ENCODE peak calls at places on chromosome 22, in seven cellular contexts. G, I, D, R, Y, O and N are unnamed samples. For H3K36me3 and H3K27me3, the result is how much of the 10 kb centered on the place peaks cover.

GRCh38 chr22:47210686-47211085 is 448.2 kb downstream of the TBC1D22A start:
- DNase-seq in R (no peak), Y (no peak), D (peak), I (no peak), G (no peak), O (no peak), N (no peak)

GRCh38 chr22:30210235-30210831 is 36.2 kb downstream of the LIF start:
- DNase-seq in Y (no peak), I (peak), G (no peak), D (no peak), R (no peak), O (peak), N (no peak)

GRCh38 chr22:33335611-33336279 is 277.6 kb upstream of the SYN3 start:
- DNase-seq in G (no peak), R (no peak), Y (no peak), D (no peak), I (no peak), O (no peak), N (no peak)

GRCh38 chr22:38946771-38947170 is 10.6 kb upstream of the APOBEC3A start:
- DNase-seq in Y (no peak), D (no peak), O (no peak), G (no peak), I (no peak), R (no peak), N (no peak)

GRCh38 chr22:34588893-34589545 is 476.9 kb upstream of the ISX start:
- DNase-seq in G (no peak), R (peak), D (no peak), O (no peak), Y (no peak), I (no peak), N (no peak)

GRCh38 chr22:20121856-20122415 is 4.9 kb upstream of the TRMT2A start:
- DNase-seq in R (no peak), Y (no peak), D (no peak), O (no peak), I (no peak), G (peak), N (no peak)

GRCh38 chr22:19941365-19942070 is at the start of the genes COMT and TXNRD2:
- DNase-seq in D (peak), R (peak), O (peak), G (peak), I (no peak), Y (peak), N (peak)

GRCh38 chr22:46346680-46347405 is 11.3 kb downstream of the TRMU start:
- DNase-seq in I (no peak), R (no peak), D (no peak), Y (no peak), O (no peak), G (peak), N (no peak)

GRCh38 chr22:35517207-35517606 is 23.4 kb upstream of the RASD2 start:
- DNase-seq in I (no peak), R (peak), Y (no peak), D (no peak), O (peak), G (no peak), N (no peak)

GRCh38 chr22:39055658-39056057 is 15.0 kb downstream of the APOBEC3F start:
- DNase-seq in O (no peak), R (no peak), Y (no peak), D (no peak), G (no peak), I (no peak), N (no peak)

GRCh38 chr22:32776800-32777199 is 24.7 kb upstream of the TIMP3 start:
- DNase-seq in G (no peak), R (no peak), Y (no peak), D (no peak), I (no peak), O (no peak), N (no peak)

GRCh38 chr22:20517841-20518592 is 10.6 kb downstream of the MED15 start:
- DNase-seq in Y (no peak), O (no peak), D (no peak), R (no peak), G (no peak), I (no peak), N (no peak)

GRCh38 chr22:39352301-39352867 is 2.6 kb downstream of the SYNGR1 start:
- DNase-seq in Y (no peak), O (no peak), R (no peak), D (no peak), I (no peak), G (no peak), N (no peak)

GRCh38 chr22:46861468-46861867 is 99.0 kb downstream of the TBC1D22A start:
- DNase-seq in R (no peak), D (no peak), G (no peak), Y (no peak), O (no peak), I (no peak), N (no peak)

GRCh38 chr22:23938328-23939016 is 22.5 kb downstream of the GSTT2B start:
- DNase-seq in I (no peak), D (no peak), G (no peak), O (no peak), Y (no peak), R (no peak), N (no peak)

GRCh38 chr22:47762141-47762540 is 999.7 kb downstream of the TBC1D22A start:
- DNase-seq in R (no peak), O (no peak), Y (no peak), I (no peak), G (no peak), D (no peak), N (no peak)

GRCh38 chr22:19040581-19041402 is 81.4 kb downstream of the DGCR2 start:
- DNase-seq in R (no peak), G (peak), Y (no peak), D (no peak), O (no peak), I (no peak), N (no peak)

GRCh38 chr22:37549704-37550059 is 10.6 kb upstream of the CDC42EP1 start:
- DNase-seq in O (peak), D (no peak), R (no peak), Y (no peak), I (no peak), G (no peak), N (peak)

GRCh38 chr22:27115816-27116256 is 458.4 kb downstream of the MIAT start:
- DNase-seq in O (peak), Y (no peak), I (no peak), R (no peak), G (no peak), D (peak), N (no peak)

GRCh38 chr22:19085233-19086043 is 36.8 kb downstream of the DGCR2 start:
- DNase-seq in O (peak), R (peak), Y (no peak), G (no peak), I (no peak), D (no peak), N (no peak)

GRCh38 chr22:44758354-44758969 is 6.1 kb downstream of the ARHGAP8 start:
- DNase-seq in D (peak), G (no peak), O (peak), I (no peak), R (no peak), Y (no peak), N (no peak)

GRCh38 chr22:46055176-46055850 is 78.4 kb upstream of the WNT7B start:
- DNase-seq in Y (peak), R (no peak), D (peak), G (peak), O (no peak), I (no peak), N (peak)

GRCh38 chr22:29946220-29946619 is 63.2 kb downstream of the MTMR3 start:
- DNase-seq in Y (no peak), R (no peak), G (no peak), I (no peak), O (no peak), D (no peak), N (no peak)

GRCh38 chr22:44338183-44338812 is 25.5 kb upstream of the SHISAL1 start:
- DNase-seq in G (no peak), R (no peak), Y (no peak), D (no peak), I (no peak), O (no peak), N (no peak)

GRCh38 chr22:24526191-24526590 is 28.7 kb downstream of the GUCD1 start:
- DNase-seq in D (no peak), I (no peak), Y (no peak), R (no peak), O (no peak), G (no peak), N (no peak)

GRCh38 chr22:19803736-19804267 is 43.2 kb downstream of the TBX1 start:
- DNase-seq in O (no peak), I (no peak), G (peak), D (no peak), Y (no peak), R (no peak), N (no peak)

GRCh38 chr22:45125198-45125597 is 38.5 kb upstream of the NUP50 start:
- DNase-seq in D (no peak), R (no peak), I (no peak), G (no peak), Y (no peak), O (no peak), N (no peak)

GRCh38 chr22:20061481-20061861 is 18.6 kb upstream of the DGCR8 start:
- DNase-seq in G (no peak), D (no peak), I (no peak), Y (no peak), R (no peak), O (no peak), N (no peak)

GRCh38 chr22:32837803-32838202 is 36.3 kb downstream of the TIMP3 start:
- DNase-seq in Y (no peak), I (no peak), R (no peak), O (no peak), D (no peak), G (no peak), N (no peak)

GRCh38 chr22:20243545-20244249 is 24.4 kb downstream of the RTN4R start:
- DNase-seq in Y (no peak), G (no peak), D (peak), O (peak), I (peak), R (peak), N (peak)

GRCh38 chr22:27534720-27535125 is 266.8 kb downstream of the MN1 start:
- DNase-seq in G (no peak), R (no peak), D (no peak), O (no peak), I (no peak), Y (no peak), N (no peak)

GRCh38 chr22:45359627-45360026 is 49.9 kb downstream of the FAM118A start:
- DNase-seq in R (no peak), D (no peak), Y (no peak), G (no peak), O (no peak), I (no peak), N (no peak)

GRCh38 chr22:40070701-40071100 is 75.9 kb downstream of the FAM83F start:
- DNase-seq in Y (no peak), R (no peak), D (no peak), G (no peak), I (no peak), O (no peak), N (no peak)

GRCh38 chr22:37242395-37242918 is 1.6 kb downstream of the RAC2 start:
- DNase-seq in O (peak), Y (peak), D (peak), I (no peak), G (peak), R (no peak), N (peak)

GRCh38 chr22:48441553-48441850 is 1386.2 kb downstream of the BRD1 start:
- DNase-seq in O (no peak), D (no peak), G (peak), Y (no peak), I (no peak), R (no peak), N (no peak)

GRCh38 chr22:42910221-42910942 is 53.3 kb upstream of the ARFGAP3 start:
- DNase-seq in R (no peak), I (no peak), G (peak), Y (no peak), O (no peak), D (no peak), N (no peak)
- H3K4me3 ChIP-seq in R (no peak), I (no peak), G (no peak), Y (no peak), O (no peak), D (no peak), N (no peak)

GRCh38 chr22:41332217-41332616 is 30.9 kb downstream of the ZC3H7B start:
- DNase-seq in D (no peak), Y (no peak), O (no peak), G (no peak), R (no peak), I (no peak), N (no peak)
- H3K36me3 ChIP-seq in D (under half), Y (half or more), O (under half), G (half or more), R (under half), I (under half), N (under half)

GRCh38 chr22:49532831-49533802 is 294.6 kb downstream of the BRD1 start:
- DNase-seq in R (no peak), G (no peak), O (no peak), D (no peak), I (no peak), Y (no peak), N (no peak)

GRCh38 chr22:49534386-49534785 is 293.3 kb downstream of the BRD1 start:
- DNase-seq in Y (peak), G (no peak), D (no peak), O (no peak), R (no peak), I (no peak), N (no peak)

GRCh38 chr22:49535126-49535525 is 292.5 kb downstream of the BRD1 start:
- DNase-seq in Y (peak), O (no peak), I (no peak), D (no peak), G (no peak), R (no peak), N (no peak)

GRCh38 chr22:49535527-49536125 is 292.0 kb downstream of the BRD1 start:
- DNase-seq in O (no peak), I (no peak), R (no peak), G (no peak), D (no peak), Y (peak), N (no peak)

DNA sequence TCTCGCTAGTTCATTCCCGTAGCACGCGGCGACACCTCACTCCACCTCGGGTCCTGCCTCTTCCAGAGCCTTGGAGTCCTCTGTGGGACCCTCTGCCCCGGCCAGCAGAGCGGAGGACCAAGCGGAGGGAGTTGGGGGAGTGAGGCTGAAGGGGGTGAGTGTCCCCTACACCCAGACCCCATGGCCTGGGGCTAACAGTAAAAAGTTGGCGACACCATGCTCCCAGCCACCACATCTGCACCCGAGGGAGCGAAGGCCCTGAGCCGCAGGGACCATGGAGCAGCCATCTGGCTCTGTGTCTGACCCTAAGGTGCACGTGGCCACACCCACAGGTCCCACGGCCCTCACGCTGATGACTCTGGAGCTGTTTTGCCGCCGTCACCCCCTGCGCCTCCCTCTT is 293.8 kb downstream of the BRD1 start:
- DNase-seq in D (no peak), Y (peak), R (no peak), O (no peak), I (no peak), G (no peak), N (no peak)
- H3K27me3 ChIP-seq in D (under half), Y (under half), R (under half), O (under half), I (under half), G (under half), N (under half)

DNA sequence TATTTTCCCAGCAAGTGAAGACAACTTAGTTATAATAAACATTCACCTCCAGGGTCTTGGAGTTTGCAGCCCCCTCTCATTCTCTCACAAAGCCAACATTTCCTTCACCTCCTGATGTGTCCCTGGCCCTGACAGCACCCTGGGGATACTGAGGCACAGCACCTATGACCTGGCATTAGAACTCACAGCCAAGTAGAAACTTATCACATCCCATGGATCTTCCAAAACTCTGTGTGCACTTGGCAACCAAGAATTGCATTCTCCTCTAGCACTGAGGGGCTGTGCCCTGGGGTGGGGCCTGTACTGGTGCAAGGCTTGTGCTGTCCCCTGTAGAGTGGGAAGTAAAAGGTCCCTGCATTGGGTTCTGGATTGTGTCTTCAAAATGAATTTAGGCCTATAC is 116.7 kb upstream of the IGLL5 start:
- DNase-seq in G (no peak), R (no peak), Y (no peak), I (no peak), D (no peak), O (no peak), N (no peak)
- H3K4me3 ChIP-seq in G (no peak), R (no peak), Y (no peak), I (no peak), D (no peak), O (no peak), N (no peak)

GRCh38 chr22:31613904-31614296 is 48.1 kb downstream of the PISD start:
- DNase-seq in D (no peak), G (no peak), O (no peak), Y (no peak), I (no peak), R (no peak), N (no peak)
- H3K36me3 ChIP-seq in D (under half), G (under half), O (under half), Y (under half), I (under half), R (under half), N (under half)

GRCh38 chr22:43133401-43133800 is 9.8 kb downstream of the MCAT start:
- DNase-seq in R (no peak), G (no peak), D (no peak), Y (no peak), I (no peak), O (no peak), N (no peak)
- H3K27me3 ChIP-seq in R (under half), G (under half), D (under half), Y (under half), I (under half), O (under half), N (under half)

GRCh38 chr22:17882162-17882561 is 107.9 kb upstream of the BID start:
- DNase-seq in G (peak), R (no peak), I (no peak), O (no peak), Y (no peak), D (no peak), N (no peak)
- H3K4me3 ChIP-seq in G (no peak), R (no peak), I (no peak), O (no peak), Y (no peak), D (no peak), N (no peak)

GRCh38 chr22:21593406-21594232 is 26.1 kb downstream of the UBE2L3 start:
- DNase-seq in I (no peak), D (peak), G (no peak), R (peak), O (peak), Y (no peak), N (no peak)

GRCh38 chr22:21592422-21592821 is 24.9 kb downstream of the UBE2L3 start:
- DNase-seq in I (no peak), D (no peak), Y (no peak), R (no peak), O (no peak), G (no peak), N (no peak)

GRCh38 chr22:21598302-21598701 is 30.8 kb downstream of the UBE2L3 start:
- DNase-seq in G (no peak), I (no peak), D (no peak), R (no peak), O (no peak), Y (no peak), N (no peak)

GRCh38 chr22:21591695-21592094 is 24.2 kb downstream of the UBE2L3 start:
- DNase-seq in O (no peak), R (no peak), G (peak), Y (no peak), I (no peak), D (no peak), N (no peak)

DNA sequence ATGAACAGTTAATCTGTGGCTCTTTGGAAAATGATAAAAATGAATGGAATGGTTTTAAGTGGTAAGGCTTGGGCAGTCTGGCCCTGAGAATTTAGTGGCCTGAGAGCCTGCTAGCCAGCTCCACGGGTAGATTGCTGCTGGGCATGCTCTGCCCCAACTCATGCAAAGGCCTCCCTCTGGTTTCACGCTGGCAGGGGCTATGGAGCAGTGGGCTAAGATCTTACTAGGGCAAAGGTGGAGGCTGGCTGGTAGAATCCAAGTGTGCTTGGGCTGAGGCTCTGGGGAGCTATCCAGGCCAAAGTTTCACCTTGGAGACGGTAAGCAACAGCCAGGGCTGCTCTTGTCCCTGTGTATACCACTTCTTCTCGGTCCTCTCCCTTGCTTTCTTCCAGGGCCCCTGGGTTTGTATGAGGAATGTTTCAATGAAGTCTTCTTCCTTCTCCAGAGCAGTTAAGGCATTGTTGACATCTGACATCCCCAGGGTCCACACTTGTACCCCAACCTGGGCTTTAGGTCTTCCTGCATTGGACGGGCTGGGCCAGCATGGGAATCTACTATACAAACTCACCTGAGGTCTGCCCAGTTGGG is 27.4 kb downstream of the UBE2L3 start:
- DNase-seq in R (no peak), D (no peak), Y (no peak), O (no peak), I (no peak), G (no peak), N (no peak)
- H3K36me3 ChIP-seq in R (under half), D (under half), Y (under half), O (under half), I (under half), G (under half), N (under half)

GRCh38 chr22:21990449-21991308 is 8.1 kb upstream of the TOP3B start:
- DNase-seq in D (no peak), I (no peak), O (no peak), Y (no peak), G (no peak), R (peak), N (no peak)
- H3K27me3 ChIP-seq in D (under half), I (under half), O (under half), Y (under half), G (under half), R (half or more), N (under half)